ENCODE peak calls at places on chromosome 5, in four cellular contexts. One of them, this sample, is unnamed.

GRCh38 chr5:66987949-66988838 is 208.4 kb downstream of the CD180 start:
- DNase-seq in GM12878: no peak
- DNase-seq in HepG2: peak; percentile 36
- DNase-seq in K562: peak; percentile 45
- DNase-seq in this sample: peak; percentile 37

GRCh38 chr5:55467862-55468551 is 66.8 kb downstream of the PLPP1 start:
- DNase-seq in GM12878: no peak
- DNase-seq in HepG2: no peak
- DNase-seq in K562: no peak
- DNase-seq in this sample: no peak

GRCh38 chr5:127068771-127069330 is 4.5 kb downstream of the C5orf63 start:
- DNase-seq in GM12878: no peak
- DNase-seq in HepG2: no peak
- DNase-seq in K562: no peak
- DNase-seq in this sample: no peak

GRCh38 chr5:111772456-111772855 is 15.5 kb upstream of the NREP start:
- DNase-seq in GM12878: no peak
- DNase-seq in HepG2: no peak
- DNase-seq in K562: no peak
- DNase-seq in this sample: peak; percentile 28

GRCh38 chr5:173245319-173246134 is 10.5 kb upstream of the NKX2-5 start:
- DNase-seq in GM12878: no peak
- DNase-seq in HepG2: no peak
- DNase-seq in K562: no peak
- DNase-seq in this sample: no peak

GRCh38 chr5:118533166-118533565 is 455.2 kb downstream of the DTWD2 start:
- DNase-seq in GM12878: no peak
- DNase-seq in HepG2: no peak
- DNase-seq in K562: no peak
- DNase-seq in this sample: no peak

GRCh38 chr5:51373880-51374523 is 9.2 kb upstream of the ISL1 start:
- DNase-seq in GM12878: no peak
- DNase-seq in HepG2: no peak
- DNase-seq in K562: no peak
- DNase-seq in this sample: no peak

GRCh38 chr5:179533024-179533423 is 17.3 kb upstream of the RUFY1 start:
- DNase-seq in GM12878: no peak
- DNase-seq in HepG2: no peak
- DNase-seq in K562: no peak
- DNase-seq in this sample: no peak

GRCh38 chr5:179616002-179616594 is 7.4 kb downstream of the HNRNPH1 start:
- DNase-seq in GM12878: no peak
- DNase-seq in HepG2: no peak
- DNase-seq in K562: no peak
- DNase-seq in this sample: no peak

GRCh38 chr5:98205691-98206461 is 567.6 kb upstream of the RGMB start:
- DNase-seq in GM12878: no peak
- DNase-seq in HepG2: no peak
- DNase-seq in K562: no peak
- DNase-seq in this sample: no peak

GRCh38 chr5:131379071-131379538 is 115.3 kb downstream of the CDC42SE2 start:
- DNase-seq in GM12878: no peak
- DNase-seq in HepG2: peak; percentile 26
- DNase-seq in K562: no peak
- DNase-seq in this sample: no peak

GRCh38 chr5:1448511-1449011 is 3.3 kb upstream of the SLC6A3 start:
- DNase-seq in GM12878: no peak
- DNase-seq in HepG2: no peak
- DNase-seq in K562: no peak
- DNase-seq in this sample: no peak

GRCh38 chr5:83911367-83911919 is 190.8 kb upstream of the HAPLN1 start:
- DNase-seq in GM12878: no peak
- DNase-seq in HepG2: no peak
- DNase-seq in K562: no peak
- DNase-seq in this sample: no peak

GRCh38 chr5:115655994-115656393 is 30.2 kb upstream of the TMED7 start:
- DNase-seq in GM12878: no peak
- DNase-seq in HepG2: no peak
- DNase-seq in K562: no peak
- DNase-seq in this sample: no peak

GRCh38 chr5:43631182-43631910 is 28.4 kb downstream of the NNT start:
- DNase-seq in GM12878: peak; percentile 33
- DNase-seq in HepG2: peak; percentile 71
- DNase-seq in K562: peak; percentile 67
- DNase-seq in this sample: peak; percentile 58

GRCh38 chr5:126403871-126404270 is 19.3 kb upstream of the GRAMD2B start:
- DNase-seq in GM12878: no peak
- DNase-seq in HepG2: no peak
- DNase-seq in K562: no peak
- DNase-seq in this sample: no peak

GRCh38 chr5:171422902-171423663 is 3.6 kb downstream of the FGF18 start:
- DNase-seq in GM12878: no peak
- DNase-seq in HepG2: no peak
- DNase-seq in K562: no peak
- DNase-seq in this sample: no peak

GRCh38 chr5:150778517-150779396 is at the start of gene SMIM3:
- DNase-seq in GM12878: no peak
- DNase-seq in HepG2: peak; percentile 47
- DNase-seq in K562: peak; percentile 82
- DNase-seq in this sample: peak; percentile 74

GRCh38 chr5:143023447-143024096 is 253.4 kb downstream of the ARHGAP26 start:
- DNase-seq in GM12878: peak; percentile 87
- DNase-seq in HepG2: no peak
- DNase-seq in K562: no peak
- DNase-seq in this sample: no peak

GRCh38 chr5:109312695-109313094 is 97.1 kb downstream of the PJA2 start:
- DNase-seq in GM12878: no peak
- DNase-seq in HepG2: no peak
- DNase-seq in K562: no peak
- DNase-seq in this sample: no peak

GRCh38 chr5:11449217-11449616 is 455.0 kb downstream of the CTNND2 start:
- DNase-seq in GM12878: no peak
- DNase-seq in HepG2: no peak
- DNase-seq in K562: no peak
- DNase-seq in this sample: no peak

GRCh38 chr5:5377780-5378179 is 44.7 kb upstream of the ICE1 start:
- DNase-seq in GM12878: no peak
- DNase-seq in HepG2: no peak
- DNase-seq in K562: no peak
- DNase-seq in this sample: no peak

GRCh38 chr5:64947031-64947430 is 178.3 kb downstream of the CWC27 start:
- DNase-seq in GM12878: no peak
- DNase-seq in HepG2: peak; percentile 22
- DNase-seq in K562: no peak
- DNase-seq in this sample: peak; percentile 15

GRCh38 chr5:119302916-119303897 is 52.6 kb upstream of the TNFAIP8 start:
- DNase-seq in GM12878: no peak
- DNase-seq in HepG2: peak; percentile 97
- DNase-seq in K562: no peak
- DNase-seq in this sample: no peak

GRCh38 chr5:171579849-171580505 is 160.5 kb downstream of the FGF18 start:
- DNase-seq in GM12878: no peak
- DNase-seq in HepG2: no peak
- DNase-seq in K562: no peak
- DNase-seq in this sample: no peak

GRCh38 chr5:123371575-123372179 is 51.5 kb downstream of the CEP120 start:
- DNase-seq in GM12878: no peak
- DNase-seq in HepG2: peak; percentile 22
- DNase-seq in K562: peak; percentile 39
- DNase-seq in this sample: peak; percentile 55

GRCh38 chr5:171764265-171764664 is 21.4 kb upstream of the SMIM23 start:
- DNase-seq in GM12878: no peak
- DNase-seq in HepG2: no peak
- DNase-seq in K562: no peak
- DNase-seq in this sample: no peak

GRCh38 chr5:134138416-134139376 is 24.2 kb downstream of the TCF7 start:
- DNase-seq in GM12878: peak; percentile 89
- DNase-seq in HepG2: no peak
- DNase-seq in K562: no peak
- DNase-seq in this sample: no peak

GRCh38 chr5:16897284-16897704 is 38.8 kb downstream of the MYO10 start:
- DNase-seq in GM12878: no peak
- DNase-seq in HepG2: no peak
- DNase-seq in K562: no peak
- DNase-seq in this sample: no peak

GRCh38 chr5:151709109-151709735 is 22.5 kb upstream of the SPARC start:
- DNase-seq in GM12878: no peak
- DNase-seq in HepG2: no peak
- DNase-seq in K562: no peak
- DNase-seq in this sample: no peak

GRCh38 chr5:175195698-175196656 is 248.0 kb downstream of the DRD1 start:
- DNase-seq in GM12878: no peak
- DNase-seq in HepG2: peak; percentile 78
- DNase-seq in K562: no peak
- DNase-seq in this sample: peak; percentile 47

GRCh38 chr5:178630475-178630930 is 3.7 kb upstream of the CLK4 start:
- DNase-seq in GM12878: no peak
- DNase-seq in HepG2: peak; percentile 97
- DNase-seq in K562: no peak
- DNase-seq in this sample: no peak

GRCh38 chr5:115511632-115512031 is 32.9 kb downstream of the FEM1C start:
- DNase-seq in GM12878: no peak
- DNase-seq in HepG2: no peak
- DNase-seq in K562: no peak
- DNase-seq in this sample: no peak

GRCh38 chr5:177098772-177099152 is 12.0 kb downstream of the FGFR4 start:
- DNase-seq in GM12878: no peak
- DNase-seq in HepG2: no peak
- DNase-seq in K562: no peak
- DNase-seq in this sample: no peak

GRCh38 chr5:73030995-73031394 is 75.2 kb downstream of the FCHO2 start:
- DNase-seq in GM12878: no peak
- DNase-seq in HepG2: peak; percentile 5
- DNase-seq in K562: no peak
- DNase-seq in this sample: peak; percentile 25

GRCh38 chr5:73853091-73853490 is 227.1 kb downstream of the ARHGEF28 start:
- DNase-seq in GM12878: peak; percentile 4
- DNase-seq in HepG2: no peak
- DNase-seq in K562: no peak
- DNase-seq in this sample: no peak

GRCh38 chr5:41445937-41446563 is 64.4 kb downstream of the PLCXD3 start:
- DNase-seq in GM12878: no peak
- DNase-seq in HepG2: no peak
- DNase-seq in K562: no peak
- DNase-seq in this sample: no peak

GRCh38 chr5:131628990-131629389 is 6.0 kb downstream of the RAPGEF6 start:
- DNase-seq in GM12878: no peak
- DNase-seq in HepG2: no peak
- DNase-seq in K562: no peak
- DNase-seq in this sample: no peak

GRCh38 chr5:71471193-71471592 is 15.7 kb downstream of the BDP1 start:
- DNase-seq in GM12878: no peak
- DNase-seq in HepG2: no peak
- DNase-seq in K562: no peak
- DNase-seq in this sample: no peak
- TF ChIP-seq TARDBP in GM12878: no peak
- TF ChIP-seq TARDBP in HepG2: no peak
- TF ChIP-seq TARDBP in K562: no peak
- TF ChIP-seq TARDBP in this sample: no peak

GRCh38 chr5:68711311-68712200 is 382.3 kb upstream of the SLC30A5 start:
- DNase-seq in GM12878: peak; percentile 72
- DNase-seq in HepG2: no peak
- DNase-seq in K562: no peak
- DNase-seq in this sample: no peak
- TF ChIP-seq TARDBP in GM12878: no peak
- TF ChIP-seq TARDBP in HepG2: no peak
- TF ChIP-seq TARDBP in K562: no peak
- TF ChIP-seq TARDBP in this sample: no peak

DNA sequence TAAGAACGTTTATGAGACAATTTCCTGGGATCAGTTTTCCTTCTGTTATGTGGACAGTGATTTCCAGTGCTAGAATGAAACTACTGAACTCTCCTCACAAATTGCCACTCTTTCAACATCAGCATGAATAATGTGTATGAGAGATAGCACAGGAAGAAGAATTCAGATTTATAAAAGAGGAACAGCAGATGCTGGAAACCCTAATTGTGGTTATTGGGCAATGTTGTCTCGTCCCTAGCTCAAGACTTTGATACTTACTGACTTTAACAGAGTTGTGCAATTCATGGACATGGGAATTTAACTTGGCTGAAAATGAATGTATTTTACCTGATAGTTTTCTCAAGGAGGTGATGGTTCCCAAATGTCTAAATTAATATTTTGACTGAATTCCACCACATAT is 410.9 kb upstream of the MEF2C start:
- DNase-seq in GM12878: no peak
- DNase-seq in HepG2: no peak
- DNase-seq in K562: no peak
- DNase-seq in this sample: no peak
- TF ChIP-seq TARDBP in GM12878: no peak
- TF ChIP-seq TARDBP in HepG2: no peak
- TF ChIP-seq TARDBP in K562: no peak
- TF ChIP-seq TARDBP in this sample: no peak

DNA sequence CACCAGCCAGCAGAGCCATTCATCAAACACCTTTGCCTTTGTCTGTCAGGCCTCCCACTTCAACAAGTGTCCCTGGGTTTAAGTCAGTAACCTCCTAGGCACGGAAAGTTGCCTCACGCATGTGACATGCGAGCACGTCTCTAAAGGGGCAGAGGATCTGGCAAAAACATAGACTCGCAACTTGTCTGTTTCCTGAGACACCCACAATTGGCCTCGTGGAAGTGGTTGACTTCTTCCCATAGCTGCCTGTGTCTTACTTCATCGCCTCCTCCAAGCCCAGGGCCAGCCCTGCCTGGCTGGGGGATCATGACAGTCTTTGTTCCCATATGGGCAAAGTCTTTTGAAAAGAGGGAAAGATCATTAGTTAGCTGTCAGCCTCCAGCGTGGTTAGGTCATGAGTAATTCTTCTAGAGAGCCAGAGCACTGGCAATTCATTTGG is 35.5 kb upstream of the GLRX start:
- DNase-seq in GM12878: no peak
- DNase-seq in HepG2: peak; percentile 32
- DNase-seq in K562: no peak
- DNase-seq in this sample: no peak
- TF ChIP-seq TARDBP in GM12878: no peak
- TF ChIP-seq TARDBP in HepG2: no peak
- TF ChIP-seq TARDBP in K562: no peak
- TF ChIP-seq TARDBP in this sample: no peak

GRCh38 chr5:157541452-157542118 is 34.0 kb downstream of the ADAM19 start:
- DNase-seq in GM12878: no peak
- DNase-seq in HepG2: no peak
- DNase-seq in K562: no peak
- DNase-seq in this sample: no peak

GRCh38 chr5:157538311-157538710 is 37.3 kb downstream of the ADAM19 start:
- DNase-seq in GM12878: no peak
- DNase-seq in HepG2: no peak
- DNase-seq in K562: no peak
- DNase-seq in this sample: no peak

GRCh38 chr5:157540124-157540523 is 35.5 kb downstream of the ADAM19 start:
- DNase-seq in GM12878: no peak
- DNase-seq in HepG2: no peak
- DNase-seq in K562: no peak
- DNase-seq in this sample: no peak

GRCh38 chr5:157540707-157541451 is 34.7 kb downstream of the ADAM19 start:
- DNase-seq in GM12878: peak; percentile 87
- DNase-seq in HepG2: no peak
- DNase-seq in K562: no peak
- DNase-seq in this sample: no peak

GRCh38 chr5:157539623-157540022 is 36.0 kb downstream of the ADAM19 start:
- DNase-seq in GM12878: no peak
- DNase-seq in HepG2: no peak
- DNase-seq in K562: no peak
- DNase-seq in this sample: no peak
- TF ChIP-seq TARDBP in GM12878: no peak
- TF ChIP-seq TARDBP in HepG2: no peak
- TF ChIP-seq TARDBP in K562: no peak
- TF ChIP-seq TARDBP in this sample: no peak

This sample was measured in HEK293T.